ENCODE peak calls at places on chromosomes 5 and 9, in nine cellular contexts. One of them, this sample, is unnamed.

GRCh38 chr9:17613723-17614122 is 34.9 kb downstream of the SH3GL2 start:
- DNase-seq in H9: no peak
- DNase-seq in body of pancreas: no peak
- DNase-seq in IMR-90: peak; percentile 82
- DNase-seq in SJSA1: peak; percentile 75
- DNase-seq in HL-60: no peak
- DNase-seq in suprapubic skin: no peak
- DNase-seq in adrenal gland: no peak
- DNase-seq in HCT116: no peak
- DNase-seq in this sample: no peak

GRCh38 chr5:163347671-163348070 is 89.7 kb upstream of the CCNG1 start:
- DNase-seq in H9: peak; percentile 58
- DNase-seq in body of pancreas: peak; percentile 45
- DNase-seq in IMR-90: peak; percentile 55
- DNase-seq in SJSA1: peak; percentile 34
- DNase-seq in HL-60: peak; percentile 38
- DNase-seq in suprapubic skin: no peak
- DNase-seq in adrenal gland: peak; percentile 81
- DNase-seq in HCT116: peak; percentile 51
- DNase-seq in this sample: no peak

GRCh38 chr5:76513486-76513885 is 109.7 kb downstream of the F2RL2 start:
- DNase-seq in H9: no peak
- DNase-seq in body of pancreas: no peak
- DNase-seq in IMR-90: no peak
- DNase-seq in SJSA1: no peak
- DNase-seq in HL-60: no peak
- DNase-seq in suprapubic skin: no peak
- DNase-seq in adrenal gland: no peak
- DNase-seq in HCT116: no peak
- DNase-seq in this sample: no peak

GRCh38 chr5:31569065-31569464 is 37.0 kb downstream of the C5orf22 start:
- DNase-seq in H9: no peak
- DNase-seq in body of pancreas: no peak
- DNase-seq in IMR-90: no peak
- DNase-seq in SJSA1: no peak
- DNase-seq in HL-60: no peak
- DNase-seq in suprapubic skin: no peak
- DNase-seq in adrenal gland: no peak
- DNase-seq in HCT116: no peak
- DNase-seq in this sample: no peak

GRCh38 chr9:98288876-98289275 is 33.4 kb upstream of the TBC1D2 start:
- DNase-seq in H9: no peak
- DNase-seq in body of pancreas: no peak
- DNase-seq in IMR-90: no peak
- DNase-seq in SJSA1: no peak
- DNase-seq in HL-60: no peak
- DNase-seq in suprapubic skin: no peak
- DNase-seq in adrenal gland: no peak
- DNase-seq in HCT116: no peak
- DNase-seq in this sample: no peak

GRCh38 chr5:179679014-179679674 is 1.7 kb downstream of the CBY3 start:
- DNase-seq in H9: peak; percentile 91
- DNase-seq in body of pancreas: peak; percentile 71
- DNase-seq in IMR-90: peak; percentile 40
- DNase-seq in SJSA1: no peak
- DNase-seq in HL-60: no peak
- DNase-seq in suprapubic skin: peak; percentile 88
- DNase-seq in adrenal gland: peak; percentile 89
- DNase-seq in HCT116: no peak
- DNase-seq in this sample: peak; percentile 68

GRCh38 chr9:134303601-134304000 is 22.7 kb upstream of the RXRA start:
- DNase-seq in H9: no peak
- DNase-seq in body of pancreas: no peak
- DNase-seq in IMR-90: no peak
- DNase-seq in SJSA1: no peak
- DNase-seq in HL-60: no peak
- DNase-seq in suprapubic skin: no peak
- DNase-seq in adrenal gland: no peak
- DNase-seq in HCT116: no peak
- DNase-seq in this sample: peak; percentile 8

GRCh38 chr5:39138892-39139291 is 64.7 kb upstream of the RICTOR start:
- DNase-seq in H9: no peak
- DNase-seq in body of pancreas: no peak
- DNase-seq in IMR-90: peak; percentile 92
- DNase-seq in SJSA1: no peak
- DNase-seq in HL-60: no peak
- DNase-seq in suprapubic skin: no peak
- DNase-seq in adrenal gland: no peak
- DNase-seq in HCT116: no peak
- DNase-seq in this sample: no peak

GRCh38 chr5:157252741-157253465 is 13.0 kb upstream of the CYFIP2 start:
- DNase-seq in H9: no peak
- DNase-seq in body of pancreas: no peak
- DNase-seq in IMR-90: peak; percentile 23
- DNase-seq in SJSA1: no peak
- DNase-seq in HL-60: no peak
- DNase-seq in suprapubic skin: no peak
- DNase-seq in adrenal gland: no peak
- DNase-seq in HCT116: no peak
- DNase-seq in this sample: peak; percentile 72

GRCh38 chr5:141559481-141559880 is 59.3 kb downstream of the DIAPH1 start:
- DNase-seq in H9: no peak
- DNase-seq in body of pancreas: no peak
- DNase-seq in IMR-90: peak; percentile 73
- DNase-seq in SJSA1: no peak
- DNase-seq in HL-60: no peak
- DNase-seq in suprapubic skin: no peak
- DNase-seq in adrenal gland: no peak
- DNase-seq in HCT116: no peak
- DNase-seq in this sample: no peak

GRCh38 chr9:26181836-26182235 is 503.6 kb upstream of the TUSC1 start:
- DNase-seq in H9: no peak
- DNase-seq in body of pancreas: no peak
- DNase-seq in IMR-90: no peak
- DNase-seq in SJSA1: no peak
- DNase-seq in HL-60: no peak
- DNase-seq in suprapubic skin: no peak
- DNase-seq in adrenal gland: no peak
- DNase-seq in HCT116: no peak
- DNase-seq in this sample: no peak

GRCh38 chr9:129944501-129945116 is 98.4 kb downstream of the FNBP1 start:
- DNase-seq in H9: no peak
- DNase-seq in body of pancreas: no peak
- DNase-seq in IMR-90: no peak
- DNase-seq in SJSA1: no peak
- DNase-seq in HL-60: peak; percentile 86
- DNase-seq in suprapubic skin: no peak
- DNase-seq in adrenal gland: no peak
- DNase-seq in HCT116: no peak
- DNase-seq in this sample: peak; percentile 31

GRCh38 chr9:125626187-125626586 is 80.8 kb downstream of the MAPKAP1 start:
- DNase-seq in H9: no peak
- DNase-seq in body of pancreas: no peak
- DNase-seq in IMR-90: peak; percentile 74
- DNase-seq in SJSA1: no peak
- DNase-seq in HL-60: no peak
- DNase-seq in suprapubic skin: no peak
- DNase-seq in adrenal gland: no peak
- DNase-seq in HCT116: no peak
- DNase-seq in this sample: no peak

GRCh38 chr9:131677445-131678180 is 62.3 kb downstream of the RAPGEF1 start:
- DNase-seq in H9: no peak
- DNase-seq in body of pancreas: no peak
- DNase-seq in IMR-90: peak; percentile 83
- DNase-seq in SJSA1: peak; percentile 86
- DNase-seq in HL-60: no peak
- DNase-seq in suprapubic skin: no peak
- DNase-seq in adrenal gland: no peak
- DNase-seq in HCT116: no peak
- DNase-seq in this sample: no peak

GRCh38 chr9:136651859-136652258 is 10.9 kb upstream of the EGFL7 start:
- DNase-seq in H9: no peak
- DNase-seq in body of pancreas: no peak
- DNase-seq in IMR-90: no peak
- DNase-seq in SJSA1: no peak
- DNase-seq in HL-60: no peak
- DNase-seq in suprapubic skin: no peak
- DNase-seq in adrenal gland: no peak
- DNase-seq in HCT116: no peak
- DNase-seq in this sample: no peak

GRCh38 chr9:136646827-136647711 is 15.6 kb upstream of the EGFL7 start:
- DNase-seq in H9: no peak
- DNase-seq in body of pancreas: no peak
- DNase-seq in IMR-90: no peak
- DNase-seq in SJSA1: no peak
- DNase-seq in HL-60: no peak
- DNase-seq in suprapubic skin: no peak
- DNase-seq in adrenal gland: no peak
- DNase-seq in HCT116: no peak
- DNase-seq in this sample: no peak

GRCh38 chr9:136648746-136649145 is 14.0 kb upstream of the EGFL7 start:
- DNase-seq in H9: no peak
- DNase-seq in body of pancreas: peak; percentile 41
- DNase-seq in IMR-90: no peak
- DNase-seq in SJSA1: no peak
- DNase-seq in HL-60: no peak
- DNase-seq in suprapubic skin: no peak
- DNase-seq in adrenal gland: peak; percentile 83
- DNase-seq in HCT116: no peak
- DNase-seq in this sample: no peak

GRCh38 chr9:136653323-136654064 is 9.2 kb upstream of the EGFL7 start:
- DNase-seq in H9: no peak
- DNase-seq in body of pancreas: no peak
- DNase-seq in IMR-90: no peak
- DNase-seq in SJSA1: no peak
- DNase-seq in HL-60: no peak
- DNase-seq in suprapubic skin: no peak
- DNase-seq in adrenal gland: no peak
- DNase-seq in HCT116: no peak
- DNase-seq in this sample: no peak

DNA sequence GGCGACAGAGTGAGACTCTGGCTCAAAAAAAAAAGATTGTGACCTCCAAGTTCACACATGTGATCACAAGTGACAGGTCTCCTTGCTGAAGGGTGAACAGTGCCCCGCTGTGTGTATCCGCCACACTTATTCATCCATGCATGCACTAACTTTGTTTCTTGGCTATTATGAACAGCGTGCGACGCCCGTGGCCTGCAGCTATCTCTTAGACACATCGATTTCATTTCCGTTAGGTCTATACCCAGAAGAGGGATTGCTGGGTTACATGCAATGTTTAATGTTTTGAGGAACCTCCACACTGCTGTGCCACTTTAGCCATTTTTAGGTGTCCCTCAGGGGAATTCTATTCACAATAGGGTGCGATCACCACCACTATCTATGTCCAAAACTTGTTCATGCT is 12.1 kb upstream of the EGFL7 start:
- DNase-seq in H9: no peak
- DNase-seq in body of pancreas: no peak
- DNase-seq in IMR-90: no peak
- DNase-seq in SJSA1: no peak
- DNase-seq in HL-60: no peak
- DNase-seq in suprapubic skin: no peak
- DNase-seq in adrenal gland: no peak
- DNase-seq in HCT116: no peak
- DNase-seq in this sample: no peak
- H3K27ac ChIP-seq in H9: no peak overlapping the region
- H3K27ac ChIP-seq in body of pancreas: no peak overlapping the region
- H3K27ac ChIP-seq in IMR-90: no peak overlapping the region
- H3K27ac ChIP-seq in SJSA1: no peak overlapping the region
- H3K27ac ChIP-seq in HL-60: no peak overlapping the region
- H3K27ac ChIP-seq in suprapubic skin: no peak overlapping the region
- H3K27ac ChIP-seq in adrenal gland: no peak overlapping the region
- H3K27ac ChIP-seq in HCT116: no peak overlapping the region
- H3K27ac ChIP-seq in this sample: no peak overlapping the region

GRCh38 chr5:154174091-154174490 is 16.4 kb upstream of the GALNT10 start:
- DNase-seq in H9: no peak
- DNase-seq in body of pancreas: no peak
- DNase-seq in IMR-90: no peak
- DNase-seq in SJSA1: no peak
- DNase-seq in HL-60: no peak
- DNase-seq in suprapubic skin: no peak
- DNase-seq in adrenal gland: no peak
- DNase-seq in HCT116: no peak
- DNase-seq in this sample: no peak

GRCh38 chr5:154166901-154167791 is 23.4 kb upstream of the GALNT10 start:
- DNase-seq in H9: peak; percentile 49
- DNase-seq in body of pancreas: no peak
- DNase-seq in IMR-90: no peak
- DNase-seq in SJSA1: no peak
- DNase-seq in HL-60: no peak
- DNase-seq in suprapubic skin: no peak
- DNase-seq in adrenal gland: no peak
- DNase-seq in HCT116: no peak
- DNase-seq in this sample: no peak

GRCh38 chr5:154168395-154168794 is 22.1 kb upstream of the GALNT10 start:
- DNase-seq in H9: no peak
- DNase-seq in body of pancreas: no peak
- DNase-seq in IMR-90: no peak
- DNase-seq in SJSA1: no peak
- DNase-seq in HL-60: no peak
- DNase-seq in suprapubic skin: no peak
- DNase-seq in adrenal gland: no peak
- DNase-seq in HCT116: no peak
- DNase-seq in this sample: no peak

GRCh38 chr5:154176191-154176590 is 14.3 kb upstream of the GALNT10 start:
- DNase-seq in H9: no peak
- DNase-seq in body of pancreas: no peak
- DNase-seq in IMR-90: peak; percentile 50
- DNase-seq in SJSA1: no peak
- DNase-seq in HL-60: no peak
- DNase-seq in suprapubic skin: no peak
- DNase-seq in adrenal gland: no peak
- DNase-seq in HCT116: no peak
- DNase-seq in this sample: no peak

GRCh38 chr5:154172785-154173184 is 17.7 kb upstream of the GALNT10 start:
- DNase-seq in H9: no peak
- DNase-seq in body of pancreas: no peak
- DNase-seq in IMR-90: no peak
- DNase-seq in SJSA1: no peak
- DNase-seq in HL-60: no peak
- DNase-seq in suprapubic skin: no peak
- DNase-seq in adrenal gland: no peak
- DNase-seq in HCT116: no peak
- DNase-seq in this sample: no peak
- H3K27ac ChIP-seq in H9: no peak overlapping the region
- H3K27ac ChIP-seq in body of pancreas: no peak overlapping the region
- H3K27ac ChIP-seq in IMR-90: no peak overlapping the region
- H3K27ac ChIP-seq in SJSA1: no peak overlapping the region
- H3K27ac ChIP-seq in HL-60: no peak overlapping the region
- H3K27ac ChIP-seq in suprapubic skin: no peak overlapping the region
- H3K27ac ChIP-seq in adrenal gland: no peak overlapping the region
- H3K27ac ChIP-seq in HCT116: no peak overlapping the region
- H3K27ac ChIP-seq in this sample: no peak overlapping the region

GRCh38 chr5:72265032-72265903 is 54.8 kb downstream of the MRPS27 start:
- DNase-seq in H9: no peak
- DNase-seq in body of pancreas: no peak
- DNase-seq in IMR-90: no peak
- DNase-seq in SJSA1: no peak
- DNase-seq in HL-60: no peak
- DNase-seq in suprapubic skin: no peak
- DNase-seq in adrenal gland: no peak
- DNase-seq in HCT116: no peak
- DNase-seq in this sample: no peak
- H3K27ac ChIP-seq in H9: no peak overlapping the region
- H3K27ac ChIP-seq in body of pancreas: no peak overlapping the region
- H3K27ac ChIP-seq in IMR-90: no peak overlapping the region
- H3K27ac ChIP-seq in SJSA1: no peak overlapping the region
- H3K27ac ChIP-seq in HL-60: no peak overlapping the region
- H3K27ac ChIP-seq in suprapubic skin: no peak overlapping the region
- H3K27ac ChIP-seq in adrenal gland: no peak overlapping the region
- H3K27ac ChIP-seq in HCT116: no peak overlapping the region
- H3K27ac ChIP-seq in this sample: no peak overlapping the region

GRCh38 chr5:134749415-134749814 is 9.2 kb upstream of the DDX46 start:
- DNase-seq in H9: no peak
- DNase-seq in body of pancreas: no peak
- DNase-seq in IMR-90: no peak
- DNase-seq in SJSA1: no peak
- DNase-seq in HL-60: no peak
- DNase-seq in suprapubic skin: no peak
- DNase-seq in adrenal gland: no peak
- DNase-seq in HCT116: no peak
- DNase-seq in this sample: no peak
- H3K27ac ChIP-seq in H9: no peak overlapping the region
- H3K27ac ChIP-seq in body of pancreas: no peak overlapping the region
- H3K27ac ChIP-seq in IMR-90: no peak overlapping the region
- H3K27ac ChIP-seq in SJSA1: no peak overlapping the region
- H3K27ac ChIP-seq in HL-60: no peak overlapping the region
- H3K27ac ChIP-seq in suprapubic skin: no peak overlapping the region
- H3K27ac ChIP-seq in adrenal gland: no peak overlapping the region
- H3K27ac ChIP-seq in HCT116: no peak overlapping the region
- H3K27ac ChIP-seq in this sample: no peak overlapping the region

This sample was measured in CD8-positive, alpha-beta T cell.